ENCODE peak calls at places on chromosome 2, in six cellular contexts. One of them, this sample, is unnamed.
A peak's percentile ranks its signal among the peaks of the same experiment; 100 is the strongest.

GRCh38 chr2:174035981-174036742 is 71.0 kb upstream of the SP3 start:
- DNase-seq in neuronal stem cell: no peak
- DNase-seq in H9: no peak
- DNase-seq in progenitor cell of endocrine pancreas: no peak
- DNase-seq in cerebellum: no peak
- DNase-seq in left lobe of liver: no peak
- DNase-seq in this sample: no peak

GRCh38 chr2:177239934-177240600 is 24.5 kb downstream of the NFE2L2 start:
- DNase-seq in H9: no peak
- DNase-seq in cerebellum: peak; percentile 79
- DNase-seq in neuronal stem cell: no peak
- DNase-seq in progenitor cell of endocrine pancreas: no peak
- DNase-seq in left lobe of liver: no peak
- DNase-seq in this sample: peak; percentile 66

GRCh38 chr2:193349642-193350041 is 1154.9 kb upstream of the TMEFF2 start:
- DNase-seq in cerebellum: no peak
- DNase-seq in left lobe of liver: no peak
- DNase-seq in progenitor cell of endocrine pancreas: no peak
- DNase-seq in H9: no peak
- DNase-seq in neuronal stem cell: no peak
- DNase-seq in this sample: no peak

GRCh38 chr2:29114841-29115609 is at the start of gene CLIP4:
- DNase-seq in cerebellum: peak; percentile 86
- DNase-seq in neuronal stem cell: no peak
- DNase-seq in H9: no peak
- DNase-seq in progenitor cell of endocrine pancreas: peak; percentile 44
- DNase-seq in left lobe of liver: peak; percentile 49
- DNase-seq in this sample: peak; percentile 78

GRCh38 chr2:164896226-164896625 is 54.6 kb upstream of the COBLL1 start:
- DNase-seq in H9: no peak
- DNase-seq in cerebellum: no peak
- DNase-seq in progenitor cell of endocrine pancreas: no peak
- DNase-seq in left lobe of liver: no peak
- DNase-seq in neuronal stem cell: no peak
- DNase-seq in this sample: no peak

GRCh38 chr2:200968162-200968561 is 4.7 kb upstream of the ORC2 start:
- DNase-seq in left lobe of liver: no peak
- DNase-seq in neuronal stem cell: no peak
- DNase-seq in cerebellum: no peak
- DNase-seq in H9: no peak
- DNase-seq in progenitor cell of endocrine pancreas: no peak
- DNase-seq in this sample: no peak

GRCh38 chr2:222272446-222273035 is 26.3 kb downstream of the PAX3 start:
- DNase-seq in cerebellum: no peak
- DNase-seq in progenitor cell of endocrine pancreas: no peak
- DNase-seq in H9: no peak
- DNase-seq in neuronal stem cell: no peak
- DNase-seq in left lobe of liver: no peak
- DNase-seq in this sample: no peak

GRCh38 chr2:215505044-215505786 is 69.3 kb upstream of the FN1 start:
- DNase-seq in cerebellum: no peak
- DNase-seq in H9: no peak
- DNase-seq in progenitor cell of endocrine pancreas: no peak
- DNase-seq in neuronal stem cell: no peak
- DNase-seq in left lobe of liver: peak; percentile 62
- DNase-seq in this sample: no peak

GRCh38 chr2:58700621-58701020 is 459.5 kb upstream of the FANCL start:
- DNase-seq in neuronal stem cell: no peak
- DNase-seq in left lobe of liver: no peak
- DNase-seq in H9: no peak
- DNase-seq in progenitor cell of endocrine pancreas: no peak
- DNase-seq in cerebellum: no peak
- DNase-seq in this sample: no peak

GRCh38 chr2:206442854-206443734 is at the start of gene ADAM23:
- DNase-seq in progenitor cell of endocrine pancreas: peak; percentile 26
- DNase-seq in cerebellum: peak; percentile 96
- DNase-seq in H9: peak; percentile 89
- DNase-seq in neuronal stem cell: peak; percentile 82
- DNase-seq in left lobe of liver: no peak
- DNase-seq in this sample: peak; percentile 96

GRCh38 chr2:102065675-102066252 is 74.0 kb downstream of the IL1R2 start:
- DNase-seq in progenitor cell of endocrine pancreas: no peak
- DNase-seq in neuronal stem cell: no peak
- DNase-seq in H9: no peak
- DNase-seq in cerebellum: no peak
- DNase-seq in left lobe of liver: peak; percentile 61
- DNase-seq in this sample: no peak

GRCh38 chr2:98464772-98465310 is 20.2 kb downstream of the INPP4A start:
- DNase-seq in H9: no peak
- DNase-seq in progenitor cell of endocrine pancreas: no peak
- DNase-seq in neuronal stem cell: no peak
- DNase-seq in cerebellum: no peak
- DNase-seq in left lobe of liver: no peak
- DNase-seq in this sample: no peak

GRCh38 chr2:138698428-138698827 is 81.8 kb downstream of the NXPH2 start:
- DNase-seq in H9: no peak
- DNase-seq in left lobe of liver: no peak
- DNase-seq in neuronal stem cell: no peak
- DNase-seq in progenitor cell of endocrine pancreas: no peak
- DNase-seq in cerebellum: no peak
- DNase-seq in this sample: no peak

GRCh38 chr2:210302326-210302725 is 12.6 kb downstream of the MYL1 start:
- DNase-seq in cerebellum: no peak
- DNase-seq in H9: no peak
- DNase-seq in progenitor cell of endocrine pancreas: no peak
- DNase-seq in left lobe of liver: no peak
- DNase-seq in neuronal stem cell: no peak
- DNase-seq in this sample: no peak

GRCh38 chr2:151193576-151193975 is 68.1 kb downstream of the RBM43 start:
- DNase-seq in H9: no peak
- DNase-seq in neuronal stem cell: no peak
- DNase-seq in progenitor cell of endocrine pancreas: no peak
- DNase-seq in left lobe of liver: no peak
- DNase-seq in cerebellum: no peak
- DNase-seq in this sample: no peak

GRCh38 chr2:160061533-160062282 is 707 bp downstream of the PLA2R1 start:
- DNase-seq in cerebellum: no peak
- DNase-seq in progenitor cell of endocrine pancreas: no peak
- DNase-seq in neuronal stem cell: no peak
- DNase-seq in left lobe of liver: no peak
- DNase-seq in H9: no peak
- DNase-seq in this sample: no peak

GRCh38 chr2:196594158-196594557 is 45.4 kb upstream of the CCDC150 start:
- DNase-seq in left lobe of liver: no peak
- DNase-seq in cerebellum: no peak
- DNase-seq in H9: no peak
- DNase-seq in neuronal stem cell: no peak
- DNase-seq in progenitor cell of endocrine pancreas: no peak
- DNase-seq in this sample: peak; percentile 73

GRCh38 chr2:7788736-7789135 is 871.5 kb downstream of the RNF144A start:
- DNase-seq in left lobe of liver: no peak
- DNase-seq in progenitor cell of endocrine pancreas: no peak
- DNase-seq in H9: no peak
- DNase-seq in neuronal stem cell: no peak
- DNase-seq in cerebellum: no peak
- DNase-seq in this sample: no peak

GRCh38 chr2:102111823-102112222 is 30.7 kb upstream of the IL1R1 start:
- DNase-seq in cerebellum: no peak
- DNase-seq in H9: no peak
- DNase-seq in progenitor cell of endocrine pancreas: no peak
- DNase-seq in left lobe of liver: no peak
- DNase-seq in neuronal stem cell: no peak
- DNase-seq in this sample: no peak

GRCh38 chr2:238900511-238900910 is 52.6 kb downstream of the TWIST2 start:
- DNase-seq in neuronal stem cell: no peak
- DNase-seq in left lobe of liver: no peak
- DNase-seq in H9: no peak
- DNase-seq in progenitor cell of endocrine pancreas: no peak
- DNase-seq in cerebellum: no peak
- DNase-seq in this sample: no peak

GRCh38 chr2:170155723-170156253 is 22.2 kb upstream of the MYO3B start:
- DNase-seq in progenitor cell of endocrine pancreas: no peak
- DNase-seq in left lobe of liver: no peak
- DNase-seq in neuronal stem cell: no peak
- DNase-seq in cerebellum: no peak
- DNase-seq in H9: no peak
- DNase-seq in this sample: no peak

GRCh38 chr2:119741001-119741400 is 18.7 kb upstream of the PTPN4 start:
- DNase-seq in left lobe of liver: no peak
- DNase-seq in neuronal stem cell: no peak
- DNase-seq in cerebellum: no peak
- DNase-seq in progenitor cell of endocrine pancreas: no peak
- DNase-seq in H9: no peak
- DNase-seq in this sample: peak; percentile 30

GRCh38 chr2:46329803-46330775 is 32.9 kb downstream of the EPAS1 start:
- DNase-seq in progenitor cell of endocrine pancreas: no peak
- DNase-seq in H9: no peak
- DNase-seq in cerebellum: no peak
- DNase-seq in left lobe of liver: no peak
- DNase-seq in neuronal stem cell: no peak
- DNase-seq in this sample: no peak

GRCh38 chr2:11810237-11810977 is 64.0 kb downstream of the LPIN1 start:
- DNase-seq in neuronal stem cell: no peak
- DNase-seq in progenitor cell of endocrine pancreas: no peak
- DNase-seq in H9: no peak
- DNase-seq in left lobe of liver: no peak
- DNase-seq in cerebellum: no peak
- DNase-seq in this sample: no peak

This sample was measured in head of caudate nucleus.